ENCODE peak calls at places on chromosomes 13 and 19, in eight cellular contexts. One of them, this sample, is unnamed.

GRCh38 chr13:92896842-92897241 is 329.8 kb upstream of the GPC6 start:
- DNase-seq in A549: no peak
- DNase-seq in GM12878: no peak
- DNase-seq in H1: no peak
- DNase-seq in ovary: no peak
- DNase-seq in suprapubic skin: no peak
- DNase-seq in tibial nerve: no peak
- DNase-seq in stomach: no peak
- DNase-seq in this sample: no peak

GRCh38 chr19:44212865-44213346 is 574 bp downstream of the ZNF227 start:
- DNase-seq in stomach: no peak
- DNase-seq in A549: no peak
- DNase-seq in GM12878: no peak
- DNase-seq in tibial nerve: no peak
- DNase-seq in ovary: no peak
- DNase-seq in suprapubic skin: no peak
- DNase-seq in H1: no peak
- DNase-seq in this sample: no peak

GRCh38 chr13:99153219-99153618 is 47.4 kb upstream of the UBAC2 start:
- DNase-seq in GM12878: no peak
- DNase-seq in H1: no peak
- DNase-seq in suprapubic skin: no peak
- DNase-seq in tibial nerve: no peak
- DNase-seq in A549: no peak
- DNase-seq in ovary: no peak
- DNase-seq in stomach: no peak
- DNase-seq in this sample: no peak

GRCh38 chr13:92265408-92265807 is 867.0 kb downstream of the GPC5 start:
- DNase-seq in ovary: no peak
- DNase-seq in stomach: no peak
- DNase-seq in tibial nerve: no peak
- DNase-seq in suprapubic skin: no peak
- DNase-seq in GM12878: no peak
- DNase-seq in A549: no peak
- DNase-seq in H1: no peak
- DNase-seq in this sample: no peak

GRCh38 chr13:43787998-43788397 is 1.2 kb upstream of the ENOX1 start:
- DNase-seq in A549: peak; percentile 36
- DNase-seq in GM12878: no peak
- DNase-seq in tibial nerve: peak; percentile 16
- DNase-seq in H1: no peak
- DNase-seq in suprapubic skin: no peak
- DNase-seq in stomach: no peak
- DNase-seq in ovary: peak; percentile 22
- DNase-seq in this sample: no peak

GRCh38 chr13:47555235-47555634 is 445.8 kb downstream of the SUCLA2 start:
- DNase-seq in tibial nerve: no peak
- DNase-seq in A549: no peak
- DNase-seq in suprapubic skin: no peak
- DNase-seq in H1: no peak
- DNase-seq in ovary: no peak
- DNase-seq in GM12878: no peak
- DNase-seq in stomach: no peak
- DNase-seq in this sample: no peak

GRCh38 chr19:7450243-7451223 is 38.3 kb downstream of the PEX11G start:
- DNase-seq in ovary: no peak
- DNase-seq in H1: no peak
- DNase-seq in suprapubic skin: no peak
- DNase-seq in A549: no peak
- DNase-seq in GM12878: peak; percentile 49
- DNase-seq in stomach: no peak
- DNase-seq in tibial nerve: no peak
- DNase-seq in this sample: no peak

GRCh38 chr13:43684947-43685725 is 101.6 kb downstream of the ENOX1 start:
- DNase-seq in tibial nerve: no peak
- DNase-seq in A549: no peak
- DNase-seq in suprapubic skin: no peak
- DNase-seq in ovary: no peak
- DNase-seq in GM12878: no peak
- DNase-seq in stomach: no peak
- DNase-seq in H1: no peak
- DNase-seq in this sample: no peak

GRCh38 chr19:7769171-7769570 is 6.1 kb downstream of the CLEC4M start:
- DNase-seq in stomach: no peak
- DNase-seq in A549: no peak
- DNase-seq in suprapubic skin: no peak
- DNase-seq in H1: no peak
- DNase-seq in ovary: no peak
- DNase-seq in tibial nerve: no peak
- DNase-seq in GM12878: no peak
- DNase-seq in this sample: no peak

GRCh38 chr19:5303208-5303607 is 37.4 kb downstream of the PTPRS start:
- DNase-seq in H1: no peak
- DNase-seq in A549: no peak
- DNase-seq in stomach: no peak
- DNase-seq in tibial nerve: no peak
- DNase-seq in ovary: no peak
- DNase-seq in suprapubic skin: no peak
- DNase-seq in GM12878: no peak
- DNase-seq in this sample: no peak

GRCh38 chr19:12800873-12801465 is 631 bp downstream of the PRDX2 start:
- DNase-seq in tibial nerve: no peak
- DNase-seq in stomach: no peak
- DNase-seq in H1: no peak
- DNase-seq in A549: no peak
- DNase-seq in suprapubic skin: no peak
- DNase-seq in GM12878: no peak
- DNase-seq in ovary: no peak
- DNase-seq in this sample: no peak

GRCh38 chr19:56885173-56885679 is 44.7 kb upstream of the PEG3 start:
- DNase-seq in ovary: no peak
- DNase-seq in GM12878: no peak
- DNase-seq in suprapubic skin: no peak
- DNase-seq in stomach: no peak
- DNase-seq in A549: no peak
- DNase-seq in H1: no peak
- DNase-seq in tibial nerve: no peak
- DNase-seq in this sample: no peak

GRCh38 chr19:54388001-54388802 is 23.5 kb upstream of the LAIR1 start:
- DNase-seq in ovary: no peak
- DNase-seq in stomach: no peak
- DNase-seq in GM12878: no peak
- DNase-seq in A549: no peak
- DNase-seq in suprapubic skin: no peak
- DNase-seq in tibial nerve: no peak
- DNase-seq in H1: no peak
- DNase-seq in this sample: peak; percentile 27

GRCh38 chr13:95481051-95481775 is 71.3 kb upstream of the CLDN10 start:
- DNase-seq in H1: no peak
- DNase-seq in ovary: no peak
- DNase-seq in A549: no peak
- DNase-seq in tibial nerve: no peak
- DNase-seq in suprapubic skin: no peak
- DNase-seq in GM12878: no peak
- DNase-seq in stomach: no peak
- DNase-seq in this sample: no peak

GRCh38 chr13:110566201-110566600 is 4.7 kb upstream of the RAB20 start:
- DNase-seq in A549: no peak
- DNase-seq in tibial nerve: no peak
- DNase-seq in stomach: no peak
- DNase-seq in ovary: no peak
- DNase-seq in suprapubic skin: no peak
- DNase-seq in GM12878: no peak
- DNase-seq in H1: no peak
- DNase-seq in this sample: no peak

GRCh38 chr13:20588529-20589110 is 21.7 kb downstream of the IFT88 start:
- DNase-seq in A549: no peak
- DNase-seq in H1: no peak
- DNase-seq in suprapubic skin: no peak
- DNase-seq in GM12878: no peak
- DNase-seq in stomach: no peak
- DNase-seq in ovary: no peak
- DNase-seq in tibial nerve: no peak
- DNase-seq in this sample: no peak

GRCh38 chr13:47092202-47092601 is 195.3 kb upstream of the HTR2A start:
- DNase-seq in H1: no peak
- DNase-seq in ovary: no peak
- DNase-seq in GM12878: no peak
- DNase-seq in stomach: no peak
- DNase-seq in suprapubic skin: no peak
- DNase-seq in tibial nerve: no peak
- DNase-seq in A549: no peak
- DNase-seq in this sample: no peak

GRCh38 chr13:111368091-111368490 is 47.6 kb downstream of the TEX29 start:
- DNase-seq in tibial nerve: no peak
- DNase-seq in ovary: no peak
- DNase-seq in stomach: no peak
- DNase-seq in H1: no peak
- DNase-seq in A549: no peak
- DNase-seq in GM12878: no peak
- DNase-seq in suprapubic skin: no peak
- DNase-seq in this sample: no peak

GRCh38 chr19:2154587-2155075 is 3.3 kb upstream of the AP3D1 start:
- DNase-seq in GM12878: no peak
- DNase-seq in tibial nerve: no peak
- DNase-seq in A549: no peak
- DNase-seq in H1: no peak
- DNase-seq in stomach: no peak
- DNase-seq in suprapubic skin: no peak
- DNase-seq in ovary: no peak
- DNase-seq in this sample: peak; percentile 63

GRCh38 chr13:113411216-113412023 is 41.9 kb downstream of the ADPRHL1 start:
- DNase-seq in GM12878: no peak
- DNase-seq in A549: peak; percentile 49
- DNase-seq in H1: no peak
- DNase-seq in ovary: no peak
- DNase-seq in suprapubic skin: no peak
- DNase-seq in stomach: no peak
- DNase-seq in tibial nerve: peak; percentile 52
- DNase-seq in this sample: peak; percentile 52

GRCh38 chr19:18939922-18940775 is 868 bp downstream of the HOMER3 start:
- DNase-seq in tibial nerve: peak; percentile 27
- DNase-seq in A549: peak; percentile 44
- DNase-seq in stomach: peak; percentile 37
- DNase-seq in suprapubic skin: no peak
- DNase-seq in GM12878: no peak
- DNase-seq in H1: peak; percentile 47
- DNase-seq in ovary: peak; percentile 71
- DNase-seq in this sample: peak; percentile 60

GRCh38 chr19:10428996-10429381 is 8.7 kb downstream of the PDE4A start:
- DNase-seq in tibial nerve: no peak
- DNase-seq in A549: no peak
- DNase-seq in H1: no peak
- DNase-seq in ovary: no peak
- DNase-seq in stomach: no peak
- DNase-seq in GM12878: no peak
- DNase-seq in suprapubic skin: no peak
- DNase-seq in this sample: no peak

GRCh38 chr13:63436288-63436687 is 2020.6 kb upstream of the PCDH20 start:
- DNase-seq in stomach: no peak
- DNase-seq in ovary: no peak
- DNase-seq in A549: no peak
- DNase-seq in tibial nerve: no peak
- DNase-seq in GM12878: no peak
- DNase-seq in H1: no peak
- DNase-seq in suprapubic skin: no peak
- DNase-seq in this sample: no peak

GRCh38 chr19:46660601-46661019 is 372 bp downstream of the DACT3 start:
- DNase-seq in A549: no peak
- DNase-seq in ovary: peak; percentile 58
- DNase-seq in GM12878: no peak
- DNase-seq in tibial nerve: no peak
- DNase-seq in H1: no peak
- DNase-seq in stomach: no peak
- DNase-seq in suprapubic skin: no peak
- DNase-seq in this sample: no peak

GRCh38 chr19:55251296-55252081 is 7.3 kb downstream of the PPP6R1 start:
- DNase-seq in GM12878: no peak
- DNase-seq in ovary: no peak
- DNase-seq in tibial nerve: no peak
- DNase-seq in suprapubic skin: no peak
- DNase-seq in A549: no peak
- DNase-seq in H1: no peak
- DNase-seq in stomach: peak; percentile 68
- DNase-seq in this sample: no peak

GRCh38 chr13:109794095-109794494 is 7.7 kb upstream of the IRS2 start:
- DNase-seq in H1: no peak
- DNase-seq in ovary: no peak
- DNase-seq in stomach: no peak
- DNase-seq in tibial nerve: no peak
- DNase-seq in A549: no peak
- DNase-seq in suprapubic skin: no peak
- DNase-seq in GM12878: no peak
- DNase-seq in this sample: no peak

GRCh38 chr19:40403262-40403984 is 9.8 kb downstream of the PRX start:
- DNase-seq in stomach: peak; percentile 90
- DNase-seq in H1: peak; percentile 84
- DNase-seq in GM12878: peak; percentile 69
- DNase-seq in suprapubic skin: peak; percentile 96
- DNase-seq in tibial nerve: peak; percentile 85
- DNase-seq in A549: peak; percentile 100
- DNase-seq in ovary: peak; percentile 87
- DNase-seq in this sample: peak; percentile 95
- TF ChIP-seq CTCF in stomach: no peak
- TF ChIP-seq CTCF in H1: no peak
- TF ChIP-seq CTCF in GM12878: no peak
- TF ChIP-seq CTCF in suprapubic skin: peak; percentile 5
- TF ChIP-seq CTCF in tibial nerve: peak; percentile 19
- TF ChIP-seq CTCF in A549: no peak
- TF ChIP-seq CTCF in ovary: no peak
- TF ChIP-seq CTCF in this sample: peak; percentile 8

GRCh38 chr13:50594276-50594970 is 249.1 kb downstream of the DLEU7 start:
- DNase-seq in ovary: no peak
- DNase-seq in suprapubic skin: no peak
- DNase-seq in stomach: no peak
- DNase-seq in tibial nerve: no peak
- DNase-seq in A549: no peak
- DNase-seq in GM12878: peak; percentile 79
- DNase-seq in H1: no peak
- DNase-seq in this sample: peak; percentile 40
- H3K27ac ChIP-seq in ovary: no peak overlapping the region
- H3K27ac ChIP-seq in suprapubic skin: no peak overlapping the region
- H3K27ac ChIP-seq in stomach: no peak overlapping the region
- H3K27ac ChIP-seq in tibial nerve: no peak overlapping the region
- H3K27ac ChIP-seq in A549: no peak overlapping the region
- H3K27ac ChIP-seq in GM12878: peak overlapping the region; percentile 62
- H3K27ac ChIP-seq in H1: no peak overlapping the region
- H3K27ac ChIP-seq in this sample: no peak overlapping the region

GRCh38 chr13:57123660-57124059 is 17.1 kb upstream of the PRR20A start:
- DNase-seq in A549: no peak
- DNase-seq in H1: no peak
- DNase-seq in suprapubic skin: no peak
- DNase-seq in GM12878: no peak
- DNase-seq in ovary: no peak
- DNase-seq in tibial nerve: peak; percentile 7
- DNase-seq in stomach: no peak
- DNase-seq in this sample: no peak
- TF ChIP-seq EP300 in A549: no peak
- TF ChIP-seq EP300 in H1: no peak
- TF ChIP-seq EP300 in suprapubic skin: no peak
- TF ChIP-seq EP300 in GM12878: no peak
- TF ChIP-seq EP300 in ovary: no peak
- TF ChIP-seq EP300 in tibial nerve: no peak
- TF ChIP-seq EP300 in stomach: no peak
- TF ChIP-seq EP300 in this sample: no peak

GRCh38 chr13:86737334-86737932 is 933.7 kb upstream of the SLITRK5 start:
- DNase-seq in H1: no peak
- DNase-seq in tibial nerve: no peak
- DNase-seq in GM12878: no peak
- DNase-seq in ovary: no peak
- DNase-seq in A549: no peak
- DNase-seq in stomach: no peak
- DNase-seq in suprapubic skin: no peak
- DNase-seq in this sample: no peak

GRCh38 chr13:86741762-86742285 is 929.3 kb upstream of the SLITRK5 start:
- DNase-seq in tibial nerve: no peak
- DNase-seq in H1: no peak
- DNase-seq in ovary: no peak
- DNase-seq in GM12878: no peak
- DNase-seq in stomach: no peak
- DNase-seq in suprapubic skin: no peak
- DNase-seq in A549: no peak
- DNase-seq in this sample: no peak
- TF ChIP-seq CTCF in tibial nerve: no peak
- TF ChIP-seq CTCF in H1: peak; percentile 6
- TF ChIP-seq CTCF in ovary: no peak
- TF ChIP-seq CTCF in GM12878: no peak
- TF ChIP-seq CTCF in stomach: no peak
- TF ChIP-seq CTCF in suprapubic skin: no peak
- TF ChIP-seq CTCF in A549: no peak
- TF ChIP-seq CTCF in this sample: no peak